ENCODE peak calls at places on chromosomes 2 and 18, in seven cellular contexts. Q, E, A, V, Z, N and J are unnamed samples.
A peak's percentile ranks its signal among the peaks of the same experiment; 100 is the strongest.

GRCh38 chr2:72917875-72918660 is 749 bp downstream of the EMX1 start:
- DNase-seq in Q (no peak), E (no peak), A (no peak), V (no peak), Z (no peak), N (no peak), J (no peak)

GRCh38 chr2:70995227-70995729 is 605 bp upstream of the TEX261 start:
- DNase-seq in Q (no peak), E (peak; percentile 42), A (peak; percentile 23), V (no peak), Z (peak; percentile 69), N (no peak), J (peak; percentile 57)

GRCh38 chr2:173058673-173059072 is 17.0 kb upstream of the MAP3K20 start:
- DNase-seq in Q (no peak), E (no peak), A (no peak), V (no peak), Z (no peak), N (no peak), J (no peak)

GRCh38 chr2:242047963-242048362 is 178.4 kb downstream of the RTP5 start:
- DNase-seq in Q (no peak), E (no peak), A (no peak), V (no peak), Z (no peak), N (no peak), J (no peak)

GRCh38 chr2:152497481-152498052 is 162.6 kb downstream of the FMNL2 start:
- DNase-seq in Q (peak; percentile 13), E (no peak), A (no peak), V (no peak), Z (peak; percentile 71), N (peak; percentile 72), J (no peak)

GRCh38 chr2:237060518-237061312 is 25.0 kb upstream of the COPS8 start:
- DNase-seq in Q (peak; percentile 55), E (peak; percentile 46), A (peak; percentile 55), V (no peak), Z (peak; percentile 73), N (peak; percentile 47), J (peak; percentile 78)

GRCh38 chr2:177031435-177032222 is 181.0 kb upstream of the HNRNPA3 start:
- DNase-seq in Q (no peak), E (no peak), A (no peak), V (no peak), Z (no peak), N (no peak), J (no peak)

GRCh38 chr18:23503967-23504352 is 649 bp downstream of the RMC1 start:
- DNase-seq in Q (no peak), E (no peak), A (no peak), V (no peak), Z (no peak), N (no peak), J (no peak)

DNA sequence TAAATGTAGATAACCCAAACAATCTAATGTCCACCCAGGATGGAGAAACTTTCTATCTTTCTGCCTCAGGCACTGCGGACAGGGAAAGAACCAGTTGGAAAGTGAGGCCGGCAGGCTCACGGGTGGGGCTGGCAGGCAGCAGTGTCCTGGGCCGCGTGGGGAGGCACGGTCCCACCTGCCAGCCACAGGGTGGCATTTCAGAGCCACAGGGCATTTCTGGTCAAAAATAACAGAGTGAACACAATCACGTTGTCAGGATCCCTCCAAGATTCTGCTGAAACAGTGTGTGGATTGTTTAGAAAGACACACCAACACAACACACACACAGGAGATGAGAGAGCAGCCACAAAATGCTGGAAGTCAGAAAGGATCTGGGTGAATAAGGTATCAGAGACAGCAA is 174.1 kb downstream of the HDAC4 start:
- DNase-seq in Q (no peak), E (no peak), A (peak; percentile 24), V (no peak), Z (no peak), N (no peak), J (no peak)
- H3K4me1 ChIP-seq in Q (peaks cover 75% of the 10 kb centered on the region), E (peaks cover 23% of the 10 kb centered on the region), A (peaks cover 31% of the 10 kb centered on the region), V (peaks cover 96% of the 10 kb centered on the region), Z (no peaks in the 10 kb centered on the region), N (peaks cover 75% of the 10 kb centered on the region), J (peaks cover 73% of the 10 kb centered on the region)

DNA sequence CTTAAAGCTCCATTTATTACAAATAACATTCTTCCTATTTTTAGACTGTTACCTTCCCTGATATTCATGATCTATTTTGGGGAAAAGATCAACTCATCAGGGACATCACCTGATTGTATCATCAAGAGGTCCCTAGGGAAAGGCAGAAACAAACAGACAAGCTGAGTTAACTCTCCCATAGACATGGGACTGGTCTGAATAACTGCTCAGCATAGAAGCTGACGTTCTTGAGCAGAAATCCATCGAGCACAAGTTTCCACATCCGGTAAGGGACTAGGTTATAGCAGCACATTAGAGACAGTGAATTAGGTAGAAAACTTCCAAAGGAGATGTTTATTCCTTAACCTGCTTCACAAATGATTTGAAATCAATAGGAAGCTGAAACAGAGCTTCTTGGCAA is 1100.4 kb upstream of the SLC39A10 start:
- DNase-seq in Q (no peak), E (no peak), A (no peak), V (no peak), Z (no peak), N (no peak), J (no peak)
- H3K4me1 ChIP-seq in Q (no peaks in the 10 kb centered on the region), E (no peaks in the 10 kb centered on the region), A (no peaks in the 10 kb centered on the region), V (no peaks in the 10 kb centered on the region), Z (no peaks in the 10 kb centered on the region), N (no peaks in the 10 kb centered on the region), J (no peaks in the 10 kb centered on the region)

GRCh38 chr2:96340493-96341414 is 5.2 kb downstream of the NCAPH start:
- DNase-seq in Q (no peak), E (no peak), A (no peak), V (no peak), Z (peak; percentile 56), N (no peak), J (no peak)

GRCh38 chr2:96341641-96342040 is 6.1 kb downstream of the NCAPH start:
- DNase-seq in Q (no peak), E (no peak), A (no peak), V (no peak), Z (no peak), N (no peak), J (no peak)

GRCh38 chr2:96344011-96344410 is 8.4 kb downstream of the NCAPH start:
- DNase-seq in Q (no peak), E (no peak), A (no peak), V (no peak), Z (no peak), N (no peak), J (no peak)

GRCh38 chr2:96345403-96345802 is 9.8 kb downstream of the NCAPH start:
- DNase-seq in Q (no peak), E (no peak), A (no peak), V (no peak), Z (no peak), N (no peak), J (no peak)

GRCh38 chr2:96342085-96342484 is 6.5 kb downstream of the NCAPH start:
- DNase-seq in Q (no peak), E (no peak), A (no peak), V (no peak), Z (peak; percentile 78), N (peak; percentile 68), J (no peak)
- H3K4me1 ChIP-seq in Q (no peaks in the 10 kb centered on the region), E (no peaks in the 10 kb centered on the region), A (no peaks in the 10 kb centered on the region), V (no peaks in the 10 kb centered on the region), Z (peaks cover 32% of the 10 kb centered on the region), N (peaks cover 9% of the 10 kb centered on the region), J (no peaks in the 10 kb centered on the region)

GRCh38 chr2:224948859-224949258 is 93.4 kb downstream of the DOCK10 start:
- DNase-seq in Q (no peak), E (no peak), A (no peak), V (no peak), Z (peak; percentile 56), N (peak; percentile 31), J (no peak)
- H3K4me1 ChIP-seq in Q (no peaks in the 10 kb centered on the region), E (no peaks in the 10 kb centered on the region), A (no peaks in the 10 kb centered on the region), V (no peaks in the 10 kb centered on the region), Z (peaks cover 10% of the 10 kb centered on the region), N (no peaks in the 10 kb centered on the region), J (no peaks in the 10 kb centered on the region)